ENCODE peak calls at places on chromosome 5, in eight cellular contexts. T is mesendoderm, P is fibroblast of mammary gland, J is colonic mucosa, Z is fibroblast of pulmonary artery, W is tibial nerve, U is H1, X is ovary. M is an unnamed sample.

GRCh38 chr5:137758719-137759312 is 4.7 kb upstream of the HNRNPA0 start:
- DNase-seq in T (no peak), P (peak; percentile 7), X (no peak), U (no peak), J (no peak), Z (peak; percentile 30), W (no peak), M (no peak)

GRCh38 chr5:130151239-130151638 is 247.0 kb downstream of the CHSY3 start:
- DNase-seq in Z (no peak), U (no peak), W (no peak), T (no peak), J (no peak), P (no peak), X (no peak), M (no peak)

GRCh38 chr5:88877826-88878225 is 5.2 kb downstream of the MEF2C start:
- DNase-seq in J (no peak), W (no peak), P (peak; percentile 10), Z (peak; percentile 60), T (no peak), U (no peak), X (no peak), M (peak; percentile 36)

GRCh38 chr5:40093550-40093949 is 586.2 kb upstream of the PTGER4 start:
- DNase-seq in W (no peak), T (no peak), X (no peak), U (no peak), P (no peak), Z (no peak), J (no peak), M (no peak)

GRCh38 chr5:1268056-1268455 is 26.8 kb downstream of the TERT start:
- DNase-seq in U (no peak), J (no peak), P (no peak), X (no peak), Z (no peak), W (no peak), T (no peak), M (no peak)

GRCh38 chr5:167934561-167934971 is 356.9 kb upstream of the WWC1 start:
- DNase-seq in U (no peak), J (no peak), X (no peak), Z (peak; percentile 61), P (peak; percentile 54), T (peak; percentile 36), W (no peak), M (peak; percentile 32)

GRCh38 chr5:102924963-102925362 is 169.9 kb downstream of the PAM start:
- DNase-seq in Z (no peak), P (no peak), U (no peak), J (no peak), W (no peak), T (no peak), X (no peak), M (no peak)

GRCh38 chr5:166803058-166803457 is 1488.4 kb upstream of the WWC1 start:
- DNase-seq in J (no peak), P (no peak), Z (no peak), X (no peak), U (no peak), W (no peak), T (no peak), M (no peak)

GRCh38 chr5:88833371-88834107 is 49.4 kb downstream of the MEF2C start:
- DNase-seq in X (peak; percentile 47), U (no peak), W (no peak), J (no peak), T (peak; percentile 12), P (peak; percentile 72), Z (peak; percentile 89), M (peak; percentile 76)

GRCh38 chr5:95631991-95632675 is 12.2 kb downstream of the GPR150 start:
- DNase-seq in U (no peak), Z (peak; percentile 73), W (no peak), T (peak; percentile 63), X (no peak), J (no peak), P (peak; percentile 73), M (peak; percentile 28)

DNA sequence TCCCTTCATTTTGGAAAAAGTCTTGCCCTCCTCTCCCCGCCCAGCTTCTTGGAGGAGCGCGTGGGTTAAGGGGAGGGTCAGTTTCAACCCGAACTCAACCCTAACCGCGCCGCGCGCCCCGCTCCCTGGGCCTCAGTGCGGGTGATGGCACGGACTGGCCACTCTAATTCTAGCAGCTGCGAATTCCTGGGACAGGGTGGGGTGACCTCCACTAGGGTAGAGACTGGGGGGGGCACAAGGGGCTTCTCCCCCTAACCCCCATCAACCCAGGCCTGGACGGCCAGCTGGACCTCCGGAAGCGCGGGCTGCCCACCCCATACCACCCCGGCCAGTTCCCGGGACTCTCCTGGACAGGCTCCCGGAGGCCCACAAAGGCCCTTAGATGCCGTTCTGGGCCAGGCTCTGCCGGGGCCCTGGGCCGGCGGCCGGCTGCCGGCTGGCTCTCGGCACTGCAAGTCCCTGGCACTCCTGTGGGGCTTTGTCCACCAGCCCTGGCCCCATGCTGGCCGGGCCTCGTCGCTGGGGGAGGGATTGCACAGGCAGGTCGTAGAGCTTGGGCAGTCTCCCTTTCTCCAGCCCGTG is 7.2 kb upstream of the PSD2 start:
- DNase-seq in U (peak; percentile 68), Z (no peak), W (no peak), P (no peak), X (peak; percentile 56), T (no peak), J (no peak), M (no peak)
- H3K4me3 ChIP-seq in U (peak overlapping the region; percentile 47), Z (peak overlapping the region; percentile 71), W (peak overlapping the region; percentile 56), P (peak overlapping the region; percentile 16), X (peak overlapping the region; percentile 40), T (no peak overlapping the region), J (peak overlapping the region; percentile 51), M (peak overlapping the region; percentile 54)

GRCh38 chr5:59037041-59037440 is 454.2 kb downstream of the RAB3C start:
- DNase-seq in U (no peak), X (no peak), W (no peak), J (no peak), Z (no peak), T (no peak), P (no peak), M (peak; percentile 20)

GRCh38 chr5:59037453-59038168 is 454.7 kb downstream of the RAB3C start:
- DNase-seq in W (no peak), P (peak; percentile 35), Z (no peak), U (no peak), T (no peak), J (no peak), X (no peak), M (no peak)

GRCh38 chr5:59036274-59036961 is 453.5 kb downstream of the RAB3C start:
- DNase-seq in U (no peak), P (peak; percentile 98), X (no peak), T (no peak), W (peak; percentile 45), J (peak; percentile 36), Z (peak; percentile 96), M (peak; percentile 95)

GRCh38 chr5:59034498-59035186 is 451.8 kb downstream of the RAB3C start:
- DNase-seq in X (no peak), Z (peak; percentile 76), P (peak; percentile 78), U (no peak), J (no peak), T (peak; percentile 56), W (no peak), M (peak; percentile 70)

DNA sequence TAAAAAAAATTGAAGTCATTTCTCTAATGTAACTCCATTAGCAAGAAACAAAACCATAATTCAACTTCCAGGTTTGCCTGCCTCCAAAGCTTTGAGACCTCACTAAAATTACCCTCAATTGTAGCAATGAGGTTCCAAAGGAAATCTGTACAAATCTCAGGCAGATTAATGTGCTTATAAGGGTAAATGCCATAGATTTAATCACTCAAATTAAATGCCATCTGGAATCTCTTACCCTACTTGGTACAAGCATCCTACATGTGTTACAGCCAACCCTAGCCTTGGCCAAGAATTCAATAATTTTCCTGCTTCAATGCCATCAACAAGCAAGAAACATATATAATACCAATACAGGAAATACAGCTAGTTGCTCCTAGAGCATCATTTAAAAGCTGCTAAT is 452.8 kb downstream of the RAB3C start:
- DNase-seq in J (no peak), T (no peak), W (no peak), U (no peak), X (no peak), P (no peak), Z (no peak), M (no peak)
- H3K4me3 ChIP-seq in J (no peak overlapping the region), T (no peak overlapping the region), W (no peak overlapping the region), U (no peak overlapping the region), X (no peak overlapping the region), P (no peak overlapping the region), Z (peak overlapping the region; percentile 21), M (no peak overlapping the region)

DNA sequence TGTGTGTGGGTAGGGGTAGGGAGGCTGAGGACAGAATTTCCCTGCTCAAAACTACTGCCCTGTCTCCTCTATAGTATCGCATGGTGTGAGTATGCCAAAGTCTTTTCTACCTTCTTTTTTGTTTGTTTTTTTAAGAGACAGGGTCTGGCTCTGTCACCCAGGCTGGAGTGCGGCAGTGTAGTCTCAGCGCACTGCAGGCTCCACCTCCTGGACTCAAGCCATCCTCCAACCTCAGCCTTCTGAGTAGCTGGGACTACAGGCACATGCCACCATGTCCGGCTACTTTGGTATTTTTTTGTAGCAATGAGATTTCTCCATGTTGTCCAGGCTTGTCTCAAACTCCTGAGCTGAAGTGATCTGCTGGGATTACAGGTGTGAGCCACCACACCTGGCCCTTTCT is 2.5 kb downstream of the SRP19 start:
- DNase-seq in W (no peak), U (no peak), P (peak; percentile 34), Z (no peak), T (no peak), X (no peak), J (no peak), M (no peak)
- H3K4me3 ChIP-seq in W (no peak overlapping the region), U (no peak overlapping the region), P (peak overlapping the region; percentile 14), Z (no peak overlapping the region), T (no peak overlapping the region), X (no peak overlapping the region), J (no peak overlapping the region), M (no peak overlapping the region)

DNA sequence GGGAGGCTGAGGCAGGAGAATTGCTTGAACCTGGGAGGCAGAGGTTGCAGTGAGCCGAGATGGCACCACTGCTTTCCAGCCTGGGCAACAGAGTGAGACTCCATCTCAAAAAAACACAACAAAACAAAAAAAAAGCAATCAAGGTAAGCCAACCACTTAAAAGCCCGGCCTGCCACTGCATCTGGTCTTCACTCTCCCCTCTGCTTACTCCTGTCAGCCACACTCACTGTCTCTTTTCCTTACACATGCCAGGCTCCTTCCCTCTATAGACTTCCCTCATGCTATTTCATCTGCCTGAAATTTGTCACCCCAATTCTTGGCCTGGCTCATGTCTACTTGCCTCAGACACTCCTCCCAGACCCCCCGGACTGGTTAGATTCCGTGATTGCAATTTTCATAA is 17.6 kb upstream of the LIFR start:
- DNase-seq in X (no peak), P (no peak), U (no peak), Z (no peak), W (no peak), J (no peak), T (no peak), M (no peak)
- H3K4me3 ChIP-seq in X (no peak overlapping the region), P (no peak overlapping the region), U (no peak overlapping the region), Z (no peak overlapping the region), W (no peak overlapping the region), J (no peak overlapping the region), T (no peak overlapping the region), M (no peak overlapping the region)

GRCh38 chr5:157541452-157542118 is 34.0 kb downstream of the ADAM19 start:
- DNase-seq in P (peak; percentile 35), J (no peak), X (no peak), T (peak; percentile 54), Z (peak; percentile 26), W (no peak), U (no peak), M (no peak)
- H3K4me3 ChIP-seq in P (peak overlapping the region; percentile 27), J (no peak overlapping the region), X (no peak overlapping the region), T (no peak overlapping the region), Z (peak overlapping the region; percentile 31), W (no peak overlapping the region), U (no peak overlapping the region), M (no peak overlapping the region)